ENCODE peak calls at places on chromosomes 16 and 17, in six cellular contexts. Y is body of pancreas, I is OCI-LY7, D is colonic mucosa, C is kidney, N is substantia nigra. R is an unnamed sample.
A peak's percentile ranks its signal among the peaks of the same experiment; 100 is the strongest.

GRCh38 chr17:40526668-40527067 is 25.2 kb upstream of the TNS4 start:
- DNase-seq in N (no peak), C (peak; percentile 89), D (no peak), Y (no peak), I (no peak), R (peak; percentile 49)

GRCh38 chr16:13510425-13511151 is 409.4 kb upstream of the ERCC4 start:
- DNase-seq in N (no peak), I (peak; percentile 8), C (no peak), Y (no peak), D (no peak), R (no peak)

GRCh38 chr16:88622866-88623265 is 15.5 kb upstream of the IL17C start:
- DNase-seq in N (no peak), Y (no peak), D (no peak), C (no peak), I (no peak), R (no peak)

GRCh38 chr17:9115446-9116265 is 94.3 kb downstream of the NTN1 start:
- DNase-seq in N (peak; percentile 22), I (no peak), Y (peak; percentile 17), D (peak; percentile 54), C (peak; percentile 86), R (peak; percentile 97)

GRCh38 chr17:64133546-64134215 is 3.7 kb upstream of the ERN1 start:
- DNase-seq in C (no peak), I (peak; percentile 87), D (no peak), N (no peak), Y (peak; percentile 35), R (peak; percentile 68)

GRCh38 chr16:51151951-51152663 is 1.0 kb upstream of the SALL1 start:
- DNase-seq in C (peak; percentile 96), I (no peak), N (peak; percentile 91), D (peak; percentile 36), Y (peak; percentile 38), R (peak; percentile 97)

GRCh38 chr17:33674685-33675084 is 381.6 kb upstream of the ASIC2 start:
- DNase-seq in C (no peak), D (peak; percentile 50), Y (peak; percentile 68), I (peak; percentile 46), N (peak; percentile 55), R (peak; percentile 96)

GRCh38 chr17:49821916-49822315 is 26.0 kb downstream of the TAC4 start:
- DNase-seq in N (no peak), D (no peak), I (no peak), Y (no peak), C (no peak), R (no peak)

GRCh38 chr16:77782694-77783093 is 5.7 kb upstream of the VAT1L start:
- DNase-seq in Y (no peak), C (no peak), D (no peak), I (peak; percentile 3), N (no peak), R (no peak)

GRCh38 chr17:13786000-13786598 is 184.4 kb upstream of the HS3ST3A1 start:
- DNase-seq in C (no peak), I (no peak), D (no peak), Y (no peak), N (no peak), R (no peak)

GRCh38 chr17:63221941-63222340 is 224.2 kb downstream of the CYB561 start:
- DNase-seq in Y (no peak), N (no peak), I (no peak), C (no peak), D (no peak), R (no peak)

GRCh38 chr16:47732122-47732805 is 271.1 kb downstream of the PHKB start:
- DNase-seq in D (no peak), C (no peak), Y (no peak), I (no peak), N (no peak), R (no peak)

GRCh38 chr17:76545918-76546555 is 6.2 kb downstream of the PRCD start:
- DNase-seq in Y (no peak), C (peak; percentile 72), D (no peak), I (no peak), N (no peak), R (peak; percentile 61)

GRCh38 chr17:19376799-19377198 is 1.5 kb upstream of the MAPK7 start:
- DNase-seq in D (peak; percentile 60), I (no peak), C (peak; percentile 9), Y (no peak), N (no peak), R (peak; percentile 34)

GRCh38 chr16:90084215-90084614 is 7.1 kb upstream of the PRDM7 start:
- DNase-seq in C (no peak), N (no peak), Y (no peak), D (no peak), I (no peak), R (no peak)

GRCh38 chr17:10120749-10121148 is 77.7 kb downstream of the GAS7 start:
- DNase-seq in C (no peak), I (no peak), D (no peak), N (no peak), Y (no peak), R (peak; percentile 63)
- H3K27ac ChIP-seq in C (no peak overlapping the region), I (no peak overlapping the region), D (no peak overlapping the region), N (no peak overlapping the region), Y (peak overlapping the region; percentile 74), R (no peak overlapping the region)

GRCh38 chr16:57825298-57826039 is 23.2 kb upstream of the KIFC3 start:
- DNase-seq in D (no peak), I (no peak), Y (no peak), N (no peak), C (no peak), R (no peak)
- H3K27ac ChIP-seq in D (no peak overlapping the region), I (no peak overlapping the region), Y (peak overlapping the region; percentile 27), N (no peak overlapping the region), C (peak overlapping the region; percentile 57), R (no peak overlapping the region)

DNA sequence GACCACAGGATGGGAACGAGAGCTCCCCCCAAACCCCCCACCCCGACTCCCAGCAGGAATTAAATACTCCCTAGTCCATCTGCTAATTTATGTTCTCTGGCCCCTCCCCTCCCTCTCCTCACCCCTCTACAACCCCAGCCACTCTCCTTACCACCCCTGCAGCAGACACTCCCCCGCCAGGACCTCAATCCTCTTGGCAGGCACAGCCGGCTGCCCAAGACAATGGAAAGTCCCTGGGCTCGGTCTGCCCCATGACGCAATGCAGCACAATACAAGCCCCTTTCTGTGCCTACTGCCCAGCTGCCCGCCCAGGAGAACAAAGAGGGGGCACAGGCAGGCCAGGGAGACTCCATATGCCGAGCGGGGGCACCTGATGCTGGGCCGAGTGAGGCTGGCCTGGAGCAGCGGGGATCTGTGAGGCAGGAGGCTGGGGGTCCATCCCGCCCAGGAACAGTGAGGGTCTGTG is 30.3 kb upstream of the CDC42EP4 start:
- DNase-seq in D (peak; percentile 47), N (peak; percentile 82), Y (peak; percentile 60), C (peak; percentile 94), I (no peak), R (peak; percentile 98)
- H3K27ac ChIP-seq in D (peak overlapping the region; percentile 44), N (peak overlapping the region; percentile 73), Y (peak overlapping the region; percentile 65), C (peak overlapping the region; percentile 28), I (no peak overlapping the region), R (peak overlapping the region; percentile 100)

DNA sequence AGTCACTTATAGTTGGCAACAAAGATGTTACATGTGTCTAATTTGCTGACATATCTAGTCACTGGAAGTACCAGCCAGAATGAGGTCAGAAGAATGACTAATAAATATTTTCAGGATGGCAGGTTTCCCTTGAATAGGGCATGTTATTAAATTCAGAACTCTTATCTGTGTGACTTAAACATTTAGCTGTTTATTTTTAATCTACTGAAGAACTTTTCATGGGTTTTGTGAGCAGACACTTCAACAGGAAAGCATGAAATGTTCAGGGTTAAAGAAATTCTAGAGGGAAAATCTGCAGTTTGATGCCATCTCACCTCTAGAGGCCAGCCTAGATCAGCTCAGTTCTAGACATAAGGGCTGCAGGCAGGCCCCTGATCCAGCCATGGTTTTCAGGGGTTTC is 13.2 kb downstream of the JPT2 start:
- DNase-seq in I (no peak), C (no peak), D (no peak), Y (no peak), N (no peak), R (no peak)
- H3K27ac ChIP-seq in I (no peak overlapping the region), C (no peak overlapping the region), D (no peak overlapping the region), Y (peak overlapping the region; percentile 85), N (no peak overlapping the region), R (no peak overlapping the region)

GRCh38 chr17:78029697-78030096 is 71.2 kb downstream of the TNRC6C start:
- DNase-seq in C (no peak), N (no peak), D (no peak), I (no peak), Y (no peak), R (no peak)
- H3K27ac ChIP-seq in C (no peak overlapping the region), N (no peak overlapping the region), D (no peak overlapping the region), I (no peak overlapping the region), Y (no peak overlapping the region), R (no peak overlapping the region)

DNA sequence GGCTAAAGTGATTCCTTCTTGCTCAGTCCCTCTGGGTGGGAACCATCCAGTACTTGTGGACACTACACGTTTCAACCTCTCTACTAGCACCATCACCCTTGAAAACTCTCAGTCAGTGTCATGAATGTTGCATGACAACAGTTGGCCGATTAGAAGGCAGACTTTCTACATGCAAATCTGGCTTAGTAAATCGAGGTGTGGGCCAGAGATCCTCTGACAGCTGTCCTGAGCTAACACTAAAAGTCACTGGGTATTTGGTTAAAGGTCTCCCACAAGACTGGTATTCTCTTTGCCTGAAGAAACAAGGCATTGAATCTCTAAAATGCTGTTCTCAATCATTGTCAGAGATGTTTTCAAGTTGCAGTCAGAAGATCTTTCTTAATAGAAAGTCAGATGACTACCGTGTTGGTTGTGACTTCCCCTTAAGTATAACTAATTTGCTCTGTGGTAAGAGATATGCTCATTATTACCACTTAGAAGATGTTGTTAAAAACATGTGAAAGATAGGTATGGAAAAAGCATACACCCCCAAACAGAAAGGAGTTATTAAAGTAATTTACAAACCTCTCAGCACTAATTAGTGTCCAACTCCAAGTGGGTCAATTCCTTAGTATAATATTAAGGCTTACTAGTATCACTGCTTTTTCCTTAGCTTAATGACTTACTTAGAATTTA is 62.3 kb downstream of the WNT3 start:
- DNase-seq in Y (no peak), N (no peak), I (no peak), C (no peak), D (no peak), R (no peak)
- H3K27ac ChIP-seq in Y (no peak overlapping the region), N (no peak overlapping the region), I (no peak overlapping the region), C (no peak overlapping the region), D (no peak overlapping the region), R (no peak overlapping the region)

GRCh38 chr17:66523378-66524174 is 221.2 kb downstream of the PRKCA start:
- DNase-seq in I (no peak), Y (no peak), N (no peak), C (no peak), D (peak; percentile 84), R (peak; percentile 22)
- H3K27ac ChIP-seq in I (no peak overlapping the region), Y (no peak overlapping the region), N (peak overlapping the region; percentile 80), C (no peak overlapping the region), D (peak overlapping the region; percentile 48), R (no peak overlapping the region)